ENCODE peak calls at places on chromosomes 4 and X, in five cellular contexts. G is IMR-90, B is neuronal stem cell, O is H9, C is trophoblast cell. V is an unnamed sample.

GRCh38 chrX:34546366-34546765 is 110.7 kb downstream of the TMEM47 start:
- DNase-seq in G (no peak), B (no peak), O (no peak), C (no peak), V (no peak)

GRCh38 chr4:98747659-98748091 is 89.3 kb upstream of the TSPAN5 start:
- DNase-seq in G (no peak), B (peak), O (no peak), C (no peak), V (peak)

GRCh38 chr4:76434901-76435688 is at the start of gene SHROOM3:
- DNase-seq in G (no peak), B (peak), O (no peak), C (peak), V (peak)

GRCh38 chrX:72021975-72022374 is 109.7 kb downstream of the RTL5 start:
- DNase-seq in G (no peak), B (no peak), O (peak), C (no peak), V (peak)

GRCh38 chr4:137909910-137910309 is 332.2 kb downstream of the SLC7A11 start:
- DNase-seq in G (no peak), B (no peak), O (peak), C (no peak), V (no peak)

GRCh38 chr4:52051615-52052474 is 741 bp downstream of the SPATA18 start:
- DNase-seq in G (peak), B (peak), O (peak), C (peak), V (peak)

GRCh38 chr4:76616526-76616925 is 181.5 kb downstream of the SHROOM3 start:
- DNase-seq in G (no peak), B (no peak), O (no peak), C (no peak), V (no peak)

GRCh38 chr4:2939383-2940243 is 23.6 kb downstream of the NOP14 start:
- DNase-seq in G (no peak), B (no peak), O (no peak), C (no peak), V (no peak)

GRCh38 chrX:110964761-110965160 is 131.2 kb upstream of the PAK3 start:
- DNase-seq in G (no peak), B (peak), O (peak), C (no peak), V (peak)

GRCh38 chr4:87425711-87426110 is 3.3 kb downstream of the NUDT9 start:
- DNase-seq in G (no peak), B (no peak), O (no peak), C (no peak), V (no peak)

GRCh38 chr4:113979157-113979972 is at the start of gene ARSJ:
- DNase-seq in G (peak), B (peak), O (peak), C (no peak), V (peak)

GRCh38 chr4:185591679-185592141 is 56.4 kb upstream of the PDLIM3 start:
- DNase-seq in G (peak), B (no peak), O (no peak), C (peak), V (no peak)

GRCh38 chr4:38687571-38688011 is 23.6 kb downstream of the KLF3 start:
- DNase-seq in G (no peak), B (no peak), O (no peak), C (no peak), V (no peak)

GRCh38 chrX:79140731-79141130 is 3.8 kb upstream of the GPR174 start:
- DNase-seq in G (no peak), B (no peak), O (no peak), C (no peak), V (no peak)

GRCh38 chrX:80807606-80808159 is 2.0 kb downstream of the BRWD3 start:
- DNase-seq in G (no peak), B (no peak), O (no peak), C (no peak), V (no peak)

GRCh38 chrX:80810365-80810978 is 795 bp upstream of the BRWD3 start:
- DNase-seq in G (no peak), B (no peak), O (no peak), C (no peak), V (peak)

GRCh38 chrX:80806557-80806956 is 3.1 kb downstream of the BRWD3 start:
- DNase-seq in G (no peak), B (no peak), O (no peak), C (no peak), V (no peak)

GRCh38 chrX:80808854-80809493 is 703 bp downstream of the BRWD3 start:
- DNase-seq in G (no peak), B (peak), O (peak), C (peak), V (peak)

DNA sequence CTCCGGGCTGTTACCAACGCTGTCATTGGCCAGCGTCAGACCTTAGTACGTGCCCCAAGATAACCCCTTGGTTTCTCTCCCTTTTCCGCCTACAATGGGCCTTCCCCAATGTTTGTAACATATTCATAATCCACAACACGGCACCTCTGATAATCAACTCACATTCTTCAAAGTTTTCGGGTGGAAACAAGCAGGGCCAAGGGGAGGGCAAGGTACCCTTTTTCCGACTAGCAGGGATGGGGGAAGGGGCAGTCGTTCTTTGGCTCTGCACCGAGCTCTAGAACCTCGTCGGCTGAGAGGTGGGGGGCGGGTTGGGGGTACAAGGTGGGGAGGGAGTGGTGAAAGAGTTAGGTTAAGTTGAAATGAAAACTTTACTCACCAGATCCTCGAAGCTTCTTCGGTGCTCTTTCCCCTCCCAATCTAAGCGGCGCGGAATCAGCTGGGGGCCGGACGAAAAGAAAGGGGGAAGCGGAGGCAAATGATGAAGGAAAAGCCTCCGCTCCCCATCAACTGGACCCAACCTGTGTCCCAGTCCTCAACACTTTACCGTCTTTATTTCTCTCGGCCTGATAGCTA is 1.4 kb downstream of the BRWD3 start:
- DNase-seq in G (peak), B (peak), O (peak), C (peak), V (peak)
- H3K18ac ChIP-seq in G (peak), B (no peak), O (no peak), C (no peak), V (peak)

DNA sequence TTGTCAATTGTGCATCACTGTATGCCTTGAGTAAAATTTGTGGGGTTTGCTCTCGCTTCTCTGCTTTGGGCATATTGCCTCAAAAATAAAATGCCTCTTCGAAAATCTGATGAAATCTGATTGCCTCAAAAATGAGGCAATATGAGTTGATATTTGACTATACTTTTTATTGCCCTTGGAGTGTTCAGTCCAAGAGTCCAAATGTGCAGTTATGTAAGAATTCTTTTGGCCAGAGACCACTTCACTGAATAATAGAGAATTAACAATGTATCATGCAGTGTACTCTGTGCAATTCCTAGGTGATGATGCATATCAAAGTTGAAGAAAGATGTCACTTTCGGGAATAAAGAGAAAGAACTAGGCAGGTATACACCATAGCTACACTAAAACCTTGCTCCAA is 8.6 kb downstream of the MAOA start:
- DNase-seq in G (no peak), B (no peak), O (no peak), C (no peak), V (no peak)
- H3K27ac ChIP-seq in G (no peak), B (no peak), O (no peak), C (no peak), V (no peak)

GRCh38 chr4:159400782-159401712 is 298.2 kb downstream of the RAPGEF2 start:
- DNase-seq in G (peak), B (no peak), O (no peak), C (no peak), V (no peak)
- H3K18ac ChIP-seq in G (no peak), B (peak), O (no peak), C (no peak), V (no peak)

DNA sequence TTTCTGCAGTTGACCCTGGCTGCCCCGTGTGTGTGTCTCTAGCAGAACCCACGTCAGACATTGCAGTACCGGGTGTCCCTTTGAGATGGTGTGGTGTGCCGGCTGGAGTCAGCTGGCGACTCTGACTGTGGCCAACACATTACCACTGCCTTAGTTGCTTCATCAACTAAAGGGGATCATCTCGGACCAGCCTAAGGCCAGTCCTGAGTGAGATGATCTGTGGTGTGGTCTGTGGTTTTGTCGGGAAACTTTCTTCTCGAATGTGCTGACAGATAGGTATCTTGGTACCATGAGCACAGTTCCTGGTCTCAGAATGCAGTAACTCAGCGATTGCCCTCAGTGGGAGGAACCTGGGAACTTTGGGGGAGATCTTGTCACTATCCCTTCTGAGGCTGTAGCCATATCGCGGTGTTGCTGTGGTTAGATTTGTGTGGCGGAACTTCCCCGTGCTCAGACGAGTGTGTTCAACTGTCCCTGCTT is 15.8 kb downstream of the TBC1D14 start:
- DNase-seq in G (no peak), B (no peak), O (no peak), C (no peak), V (no peak)
- H3K27ac ChIP-seq in G (no peak), B (no peak), O (no peak), C (no peak), V (no peak)

DNA sequence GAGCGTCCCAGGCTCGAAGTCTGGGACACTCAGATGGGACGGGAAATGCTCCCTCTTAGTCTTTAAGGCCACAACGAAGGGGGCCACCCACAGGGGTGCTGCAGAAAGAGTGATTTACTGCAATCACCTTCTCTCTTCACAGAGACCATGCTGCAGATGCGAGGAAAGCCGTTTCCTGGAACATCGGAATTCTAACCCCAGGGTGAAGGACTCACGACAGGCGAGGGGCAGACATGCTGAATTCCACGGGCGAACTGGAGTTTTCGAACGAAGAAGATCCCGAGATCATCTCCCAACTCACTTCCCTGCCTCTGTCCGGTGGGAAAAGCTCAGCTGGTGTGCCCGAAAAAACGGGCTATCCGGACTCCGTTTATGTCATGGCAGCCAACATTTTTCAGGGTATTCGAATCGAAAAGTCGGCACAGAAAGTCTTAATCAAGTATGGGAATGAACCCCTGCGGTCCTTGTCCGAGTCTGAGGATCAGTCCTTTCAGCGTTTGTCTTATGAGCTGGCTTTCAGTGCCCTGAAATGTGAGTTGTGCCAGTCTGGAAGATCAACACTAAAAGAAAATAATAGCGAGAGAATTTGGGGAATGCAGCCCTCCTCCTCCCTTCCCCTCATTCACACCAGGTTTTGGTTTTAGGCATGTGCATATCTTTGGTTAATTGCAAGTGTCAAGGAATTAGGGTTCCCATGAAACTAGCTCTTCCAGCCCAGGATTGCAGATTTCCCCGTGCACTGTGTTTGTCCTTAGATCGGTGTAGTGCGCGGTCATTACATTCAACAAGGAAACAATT is 905 bp downstream of the NSUN7 start:
- DNase-seq in G (no peak), B (peak), O (peak), C (no peak), V (peak)
- H3K18ac ChIP-seq in G (no peak), B (peak), O (peak), C (peak), V (peak)

DNA sequence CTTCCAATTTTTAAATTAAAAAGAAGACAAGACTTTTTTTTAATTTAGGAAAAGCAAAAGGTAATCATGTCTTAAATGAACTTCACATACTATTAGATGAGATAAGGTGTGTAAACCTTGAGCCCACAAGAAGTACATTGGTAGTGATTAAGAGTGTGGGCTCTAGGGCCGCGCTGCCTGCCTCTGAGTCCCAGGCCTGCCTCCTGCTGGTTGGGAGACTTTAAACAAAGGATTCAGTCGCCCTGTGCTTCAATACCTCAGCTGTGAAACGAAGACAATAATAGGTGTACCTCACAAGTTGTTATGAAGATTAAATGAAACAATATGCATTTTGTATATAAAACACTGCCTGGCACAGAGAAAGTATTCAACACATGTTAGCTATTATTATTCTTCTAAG is 95.9 kb upstream of the MYOZ2 start:
- DNase-seq in G (no peak), B (no peak), O (peak), C (no peak), V (peak)
- H3K27ac ChIP-seq in G (peak), B (no peak), O (no peak), C (no peak), V (no peak)

GRCh38 chr4:476501-476900 is 22.5 kb downstream of the ZNF721 start:
- DNase-seq in G (peak), B (no peak), O (no peak), C (no peak), V (no peak)

GRCh38 chr4:472881-473574 is 25.9 kb downstream of the ZNF721 start:
- DNase-seq in G (peak), B (no peak), O (no peak), C (no peak), V (peak)

GRCh38 chr4:475962-476361 is 23.0 kb downstream of the ZNF721 start:
- DNase-seq in G (no peak), B (no peak), O (no peak), C (no peak), V (no peak)

GRCh38 chr4:477686-478085 is 21.3 kb downstream of the ZNF721 start:
- DNase-seq in G (no peak), B (no peak), O (no peak), C (no peak), V (no peak)

DNA sequence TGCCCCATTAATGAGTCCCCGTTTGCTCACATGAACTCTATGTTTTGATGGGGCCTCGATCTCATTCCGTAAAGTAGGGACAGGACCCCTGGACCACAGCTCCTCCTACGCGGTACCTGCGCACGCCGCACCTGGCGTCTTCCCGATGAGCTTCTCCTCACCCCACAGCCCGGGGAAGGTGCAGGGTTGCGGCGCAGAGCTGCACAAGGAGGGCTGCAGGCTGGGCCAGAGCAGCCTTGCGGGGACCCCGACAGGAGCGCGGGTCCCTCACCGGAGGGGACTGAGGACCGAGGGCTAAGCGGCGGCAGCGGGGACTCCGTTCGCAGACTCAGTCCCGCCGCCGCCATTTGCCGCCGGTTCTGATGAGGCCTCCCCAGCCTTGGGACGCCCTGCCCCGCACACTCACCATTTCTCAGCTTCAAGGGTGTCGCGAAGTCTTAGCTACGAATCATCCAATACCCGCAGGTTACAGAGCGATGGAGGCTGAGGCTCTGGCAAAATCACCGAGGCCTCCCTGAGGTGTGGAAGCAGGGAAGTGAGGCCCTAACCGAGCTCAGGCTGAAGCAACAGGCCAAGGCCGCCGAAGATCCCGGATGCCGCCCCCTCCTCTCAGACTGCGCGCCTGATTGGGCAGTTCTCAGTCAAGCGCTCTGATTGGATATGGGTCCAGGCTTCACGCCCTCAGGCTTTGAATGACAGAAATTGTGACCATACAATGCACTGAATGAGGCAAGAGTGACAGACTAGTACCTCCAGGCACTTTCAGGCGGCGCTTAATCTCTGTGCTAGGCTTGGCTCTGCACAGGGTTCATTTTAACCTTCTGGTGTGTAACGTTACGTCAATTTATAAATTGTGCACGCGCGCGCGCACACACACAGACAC is 25.1 kb downstream of the ZNF721 start:
- DNase-seq in G (peak), B (peak), O (peak), C (peak), V (peak)
- H3K18ac ChIP-seq in G (peak), B (peak), O (peak), C (peak), V (peak)

V was measured in mesendoderm.